ENCODE peak calls at places on chromosomes 1 and 21, in seven cellular contexts. R is H1, T is HepG2, D is K562, Y is SK-N-SH, V is HCT116, O is GM12878. S is an unnamed sample.

GRCh38 chr21:45954271-45954670 is 27.3 kb upstream of the COL6A1 start:
- DNase-seq in T (no peak), O (no peak), Y (peak), R (no peak), V (no peak), D (no peak), S (no peak)

GRCh38 chr21:44432841-44433790 is 22.2 kb upstream of the LRRC3 start:
- DNase-seq in O (no peak), R (no peak), Y (peak), V (no peak), T (no peak), D (no peak), S (no peak)

GRCh38 chr1:225418059-225418458 is 9.8 kb downstream of the LBR start:
- DNase-seq in T (no peak), O (no peak), R (no peak), Y (no peak), D (no peak), V (no peak), S (no peak)

GRCh38 chr1:203572134-203572625 is 54.5 kb upstream of the ATP2B4 start:
- DNase-seq in Y (peak), T (no peak), V (no peak), D (peak), R (no peak), O (no peak), S (no peak)

GRCh38 chr1:200233393-200233792 is 176.4 kb downstream of the ZNF281 start:
- DNase-seq in R (no peak), O (no peak), D (no peak), T (no peak), V (no peak), Y (no peak), S (no peak)

GRCh38 chr1:59115865-59116264 is 181.0 kb upstream of the FGGY start:
- DNase-seq in O (no peak), Y (no peak), T (no peak), D (no peak), R (no peak), V (no peak), S (no peak)

GRCh38 chr1:222867316-222867715 is 52.5 kb downstream of the DISP1 start:
- DNase-seq in T (no peak), D (no peak), V (no peak), O (no peak), R (no peak), Y (no peak), S (no peak)

GRCh38 chr1:38571726-38572125 is 287.8 kb downstream of the RRAGC start:
- DNase-seq in O (no peak), T (no peak), D (no peak), V (no peak), R (no peak), Y (no peak), S (no peak)

GRCh38 chr1:99447716-99448115 is 183.4 kb downstream of the PLPPR4 start:
- DNase-seq in V (no peak), D (no peak), Y (no peak), R (no peak), O (no peak), T (no peak), S (no peak)

GRCh38 chr1:54699936-54700525 is 15.6 kb upstream of the TTC4 start:
- DNase-seq in R (no peak), T (no peak), O (no peak), Y (no peak), D (no peak), V (no peak), S (no peak)

GRCh38 chr1:91755888-91756287 is 130.1 kb downstream of the TGFBR3 start:
- DNase-seq in Y (no peak), D (no peak), R (no peak), V (no peak), O (no peak), T (no peak), S (no peak)

GRCh38 chr1:172323666-172324065 is 96.8 kb upstream of the C1orf105 start:
- DNase-seq in Y (no peak), O (no peak), D (no peak), R (no peak), T (no peak), V (no peak), S (no peak)

GRCh38 chr21:43276811-43277210 is 108.0 kb downstream of the CRYAA start:
- DNase-seq in D (no peak), O (no peak), T (no peak), V (no peak), Y (no peak), R (no peak), S (no peak)

GRCh38 chr1:153358691-153358975 is 979 bp downstream of the S100A9 start:
- DNase-seq in Y (no peak), T (no peak), O (no peak), R (no peak), D (no peak), V (no peak), S (no peak)

GRCh38 chr1:42952353-42953001 is 6.2 kb downstream of the SLC2A1 start:
- DNase-seq in T (no peak), Y (no peak), R (no peak), O (no peak), D (peak), V (no peak), S (no peak)

GRCh38 chr1:113647121-113647520 is 112.2 kb downstream of the PHTF1 start:
- DNase-seq in Y (no peak), R (no peak), V (no peak), T (no peak), D (no peak), O (no peak), S (no peak)

GRCh38 chr1:37449936-37450335 is 24.4 kb upstream of the ZC3H12A start:
- DNase-seq in R (no peak), V (no peak), Y (no peak), D (no peak), O (no peak), T (no peak), S (no peak)

GRCh38 chr1:181676269-181676668 is 193.0 kb downstream of the CACNA1E start:
- DNase-seq in Y (peak), V (peak), O (peak), D (peak), R (no peak), T (peak), S (peak)

GRCh38 chr1:203650012-203650836 is 23.6 kb downstream of the ATP2B4 start:
- DNase-seq in V (no peak), R (peak), T (no peak), O (no peak), D (peak), Y (peak), S (peak)

GRCh38 chr1:115791816-115792215 is 23.3 kb upstream of the CASQ2 start:
- DNase-seq in D (no peak), T (no peak), V (no peak), Y (no peak), R (no peak), O (no peak), S (no peak)

GRCh38 chr1:225820522-225821120 is 10.7 kb downstream of the EPHX1 start:
- DNase-seq in V (no peak), T (no peak), D (peak), O (no peak), R (no peak), Y (no peak), S (peak)

GRCh38 chr1:179121159-179121938 is 39.5 kb downstream of the TOR3A start:
- DNase-seq in O (no peak), R (no peak), T (peak), Y (peak), D (peak), V (peak), S (peak)

GRCh38 chr1:61170328-61171238 is 88.2 kb downstream of the NFIA start:
- DNase-seq in O (no peak), D (peak), R (no peak), Y (no peak), V (peak), T (no peak), S (peak)

GRCh38 chr21:45831991-45832740 is 149.4 kb upstream of the COL6A1 start:
- DNase-seq in R (no peak), O (no peak), D (no peak), V (no peak), Y (no peak), T (no peak), S (no peak)

GRCh38 chr1:3477241-3478109 is 23.0 kb downstream of the ARHGEF16 start:
- DNase-seq in T (no peak), O (no peak), D (peak), Y (peak), R (no peak), V (no peak), S (no peak)

GRCh38 chr1:195394567-195394966 is 1213.7 kb downstream of the KCNT2 start:
- DNase-seq in O (no peak), T (no peak), R (no peak), V (no peak), D (no peak), Y (no peak), S (no peak)

GRCh38 chr1:236416165-236416564 is 22.1 kb downstream of the EDARADD start:
- DNase-seq in D (no peak), T (no peak), O (no peak), R (no peak), V (no peak), Y (no peak), S (no peak)

GRCh38 chr1:221724931-221725605 is 16.8 kb downstream of the DUSP10 start:
- DNase-seq in D (no peak), V (no peak), Y (no peak), R (no peak), T (no peak), O (no peak), S (no peak)

GRCh38 chr1:116772648-116773045 is 18.4 kb downstream of the CD2 start:
- DNase-seq in V (no peak), Y (no peak), D (no peak), T (no peak), O (no peak), R (no peak), S (no peak)

GRCh38 chr21:17613242-17613676 is 558 bp upstream of the BTG3 start:
- DNase-seq in V (no peak), T (no peak), Y (no peak), O (no peak), R (no peak), D (no peak), S (no peak)

GRCh38 chr1:30474818-30475200 is 248.6 kb downstream of the MATN1 start:
- DNase-seq in D (no peak), T (no peak), V (no peak), R (no peak), Y (no peak), O (no peak), S (no peak)

GRCh38 chr1:44672254-44672955 is 1.9 kb downstream of the TMEM53 start:
- DNase-seq in V (no peak), T (no peak), Y (no peak), D (no peak), R (peak), O (peak), S (no peak)

GRCh38 chr1:245051349-245052221 is 103.2 kb upstream of the KIF26B start:
- DNase-seq in V (no peak), O (no peak), T (no peak), R (no peak), Y (no peak), D (peak), S (no peak)

GRCh38 chr1:243849089-243850012 is 692 bp downstream of the AKT3 start:
- DNase-seq in V (no peak), R (no peak), O (no peak), Y (peak), D (no peak), T (no peak), S (no peak)

GRCh38 chr1:183287191-183287675 is 101.2 kb downstream of the LAMC2 start:
- DNase-seq in V (no peak), T (no peak), D (no peak), O (no peak), R (no peak), Y (peak), S (no peak)

GRCh38 chr1:204128464-204128963 is 23.3 kb downstream of the ETNK2 start:
- DNase-seq in R (no peak), Y (no peak), O (no peak), V (no peak), D (no peak), T (no peak), S (no peak)

GRCh38 chr1:27152004-27152828 is 2.7 kb downstream of the SLC9A1 start:
- DNase-seq in D (no peak), V (no peak), Y (peak), O (no peak), R (no peak), T (no peak), S (no peak)

GRCh38 chr1:54018635-54019034 is 649 bp upstream of the LDLRAD1 start:
- DNase-seq in D (peak), T (no peak), O (no peak), V (no peak), R (no peak), Y (no peak), S (no peak)

DNA sequence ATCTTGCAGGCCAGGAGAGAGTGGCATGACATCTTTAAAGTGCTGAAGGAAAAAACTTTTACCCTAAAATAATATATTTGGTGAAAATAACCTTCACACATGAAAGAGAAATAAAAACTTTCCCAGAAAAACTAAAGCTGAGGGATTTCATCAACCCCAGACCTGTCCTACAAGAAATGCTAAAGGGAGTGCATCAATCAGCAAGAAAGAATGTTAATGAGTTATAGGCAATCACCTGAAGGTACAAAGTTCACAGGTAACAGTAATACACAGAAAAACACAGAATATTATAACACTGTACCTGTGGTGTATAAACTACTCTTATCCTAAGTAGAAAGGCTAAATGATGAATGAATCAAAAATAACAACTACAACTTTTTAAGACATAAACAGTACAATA is 249.2 kb upstream of the PKN2 start:
- DNase-seq in D (no peak), V (no peak), O (no peak), T (no peak), Y (no peak), R (no peak), S (no peak)
- TF ChIP-seq JUND in D (no peak), V (no peak), O (no peak), T (no peak), Y (no peak), R (no peak), S (no peak)

GRCh38 chr1:97073936-97074335 is 352.4 kb downstream of the PTBP2 start:
- DNase-seq in D (no peak), Y (no peak), V (no peak), R (no peak), O (no peak), T (no peak), S (no peak)
- TF ChIP-seq JUND in D (no peak), Y (no peak), V (no peak), R (no peak), O (no peak), T (no peak), S (no peak)

GRCh38 chr1:215710340-215710971 is 143.4 kb downstream of the KCTD3 start:
- DNase-seq in R (peak), V (peak), Y (peak), O (no peak), D (peak), T (peak), S (peak)
- TF ChIP-seq JUND in R (no peak), V (no peak), Y (no peak), O (no peak), D (no peak), T (no peak), S (no peak)

DNA sequence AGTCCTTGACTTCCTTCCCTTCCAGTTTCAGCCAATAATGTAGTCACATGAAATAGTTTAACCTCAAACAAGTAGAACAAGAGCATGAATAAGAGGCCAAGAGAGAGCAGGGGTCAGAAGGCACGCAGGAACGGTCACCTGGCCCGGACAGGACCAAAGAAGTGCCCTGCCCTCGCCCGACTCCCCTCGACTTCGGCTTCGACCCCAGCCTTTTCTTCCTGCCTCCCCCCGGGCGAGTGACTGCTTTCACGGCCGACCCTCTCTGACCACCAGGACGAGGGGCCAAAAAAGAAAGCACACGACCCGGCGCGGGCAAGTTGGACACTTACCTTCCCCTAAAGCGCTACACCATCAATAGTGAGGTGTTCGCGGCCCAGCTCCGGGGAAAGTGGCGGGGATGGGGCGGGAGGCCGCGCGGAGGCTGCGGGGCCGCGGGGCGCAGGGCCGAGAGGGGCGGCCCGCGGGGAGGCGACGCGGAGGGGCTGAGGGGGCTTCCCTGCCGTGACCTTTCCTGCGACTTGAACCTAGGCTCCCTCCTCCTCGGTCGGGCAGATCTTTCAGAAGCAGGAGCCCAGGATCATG is 518 bp downstream of the RERE start:
- DNase-seq in O (peak), V (no peak), R (no peak), Y (peak), T (no peak), D (peak), S (no peak)
- TF ChIP-seq JUND in O (no peak), V (no peak), R (no peak), Y (no peak), T (no peak), D (no peak), S (no peak)

GRCh38 chr1:230632273-230632873 is 9.9 kb upstream of the COG2 start:
- DNase-seq in O (no peak), T (peak), V (peak), D (peak), R (peak), Y (peak), S (peak)
- TF ChIP-seq JUND in O (no peak), T (no peak), V (no peak), D (no peak), R (no peak), Y (no peak), S (no peak)

GRCh38 chr21:37366488-37367300 is at the start of gene DYRK1A:
- DNase-seq in V (peak), T (peak), R (peak), O (peak), D (peak), Y (peak), S (peak)
- TF ChIP-seq JUND in V (no peak), T (no peak), R (peak), O (peak), D (peak), Y (no peak), S (no peak)

DNA sequence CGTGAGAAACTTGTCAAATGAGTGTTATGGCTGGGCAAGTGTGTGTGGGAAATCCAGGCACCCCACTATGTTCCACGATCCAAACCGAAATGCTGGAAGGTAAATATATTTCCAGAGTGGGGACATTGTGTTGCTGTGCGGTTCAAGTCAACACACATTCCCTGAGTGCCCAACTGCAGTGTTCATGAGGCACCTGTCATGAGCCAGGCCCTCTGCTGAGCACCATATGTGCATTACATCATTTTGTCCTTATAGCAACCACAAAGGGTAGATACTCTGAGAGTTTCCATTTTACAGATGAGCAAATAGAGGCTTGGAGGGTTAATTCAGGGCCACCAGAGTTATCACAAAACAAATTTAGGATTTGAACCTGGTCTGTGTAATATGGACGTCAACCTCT is 59.9 kb upstream of the SOD1 start:
- DNase-seq in O (no peak), Y (no peak), V (no peak), T (no peak), R (no peak), D (no peak), S (no peak)
- TF ChIP-seq JUND in O (no peak), Y (no peak), V (no peak), T (no peak), R (no peak), D (no peak), S (no peak)

DNA sequence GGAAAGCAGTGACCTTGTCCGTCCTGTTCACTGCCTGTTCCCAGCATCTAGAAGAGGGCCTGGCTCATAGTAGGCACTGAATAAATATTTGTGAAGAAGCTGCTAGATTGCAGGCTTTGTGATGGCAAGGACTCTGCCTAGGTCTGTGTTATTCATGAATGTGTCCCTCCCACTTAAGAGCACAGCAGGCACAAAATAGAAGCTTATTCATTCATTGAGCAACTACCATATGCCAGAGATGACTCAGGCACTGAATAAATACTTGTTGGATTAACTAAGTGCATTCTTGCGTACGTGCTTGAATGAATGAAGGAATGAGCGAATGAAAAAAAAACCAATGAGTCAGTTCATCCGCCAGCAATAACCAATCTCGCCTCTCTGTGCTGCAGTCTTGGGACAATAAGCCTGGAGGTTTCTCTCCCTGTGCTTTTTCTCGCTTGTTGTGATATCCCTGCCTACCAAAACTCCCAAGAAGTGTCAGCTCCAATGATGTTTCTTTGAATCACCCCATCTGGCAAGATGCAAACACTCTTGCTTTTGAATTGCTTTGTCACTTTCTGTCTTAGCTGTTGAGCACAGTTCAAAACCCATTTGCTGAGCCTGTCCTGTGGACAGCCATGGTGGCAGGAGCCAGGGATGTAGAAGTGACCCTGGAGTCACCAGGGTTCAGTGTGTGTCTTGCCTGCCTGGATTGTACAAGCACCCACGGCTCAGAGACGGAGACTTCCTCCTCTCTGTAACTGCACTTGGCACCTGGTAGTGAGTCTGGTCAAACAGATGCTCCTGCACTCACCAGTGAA is 143.9 kb downstream of the KAZN start:
- DNase-seq in T (peak), O (no peak), D (no peak), R (peak), V (peak), Y (no peak), S (peak)
- TF ChIP-seq JUND in T (no peak), O (peak), D (no peak), R (peak), V (peak), Y (no peak), S (no peak)

DNA sequence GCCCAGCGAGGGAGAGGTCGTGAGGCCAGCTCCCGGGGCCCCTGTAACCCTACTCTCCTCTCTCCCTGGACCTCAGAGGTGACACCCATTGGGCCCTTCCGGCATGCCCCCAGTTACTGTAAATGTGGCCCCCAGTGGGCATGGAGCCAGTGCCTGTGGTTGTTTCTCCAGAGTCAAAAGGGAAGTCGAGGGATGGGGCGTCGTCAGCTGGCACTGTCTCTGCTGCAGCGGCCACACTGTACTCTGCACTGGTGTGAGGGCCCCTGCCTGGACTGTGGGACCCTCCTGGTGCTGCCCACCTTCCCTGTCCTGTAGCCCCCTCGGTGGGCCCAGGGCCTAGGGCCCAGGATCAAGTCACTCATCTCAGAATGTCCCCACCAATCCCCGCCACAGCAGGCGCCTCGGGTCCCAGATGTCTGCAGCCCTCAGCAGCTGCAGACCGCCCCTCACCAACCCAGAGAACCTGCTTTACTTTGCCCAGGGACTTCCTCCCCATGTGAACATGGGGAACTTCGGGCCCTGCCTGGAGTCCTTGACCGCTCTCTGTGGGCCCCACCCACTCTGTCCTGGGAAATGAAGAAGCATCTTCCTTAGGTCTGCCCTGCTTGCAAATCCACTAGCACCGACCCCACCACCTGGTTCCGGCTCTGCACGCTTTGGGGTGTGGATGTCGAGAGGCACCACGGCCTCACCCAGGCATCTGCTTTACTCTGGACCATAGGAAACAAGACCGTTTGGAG is 23.7 kb upstream of the TNFRSF1B start:
- DNase-seq in V (no peak), D (no peak), T (no peak), R (no peak), Y (no peak), O (no peak), S (no peak)
- TF ChIP-seq JUND in V (no peak), D (no peak), T (no peak), R (no peak), Y (no peak), O (no peak), S (no peak)

S was measured in T47D.